ENCODE peak calls at places on chromosomes 12 and 14, in four cellular contexts. C is ascending aorta; R is HuH-7.5; F is CD8-positive, alpha-beta T cell. J is an unnamed sample.

GRCh38 chr12:19967486-19967885 is 400.9 kb upstream of the PDE3A start:
- DNase-seq in F (no peak), R (no peak), C (no peak), J (no peak)

GRCh38 chr14:54333511-54333910 is 63.3 kb upstream of the CDKN3 start:
- DNase-seq in R (no peak), C (no peak), F (no peak), J (no peak)

GRCh38 chr12:116353958-116354357 is 76.5 kb upstream of the MED13L start:
- DNase-seq in F (no peak), C (no peak), R (no peak), J (no peak)

GRCh38 chr14:95309261-95310051 is 10.3 kb downstream of the CLMN start:
- DNase-seq in R (no peak), C (no peak), F (no peak), J (no peak)

GRCh38 chr14:50038398-50039119 is 77.8 kb downstream of the VCPKMT start:
- DNase-seq in C (no peak), F (no peak), R (no peak), J (peak; percentile 63)

GRCh38 chr12:124727244-124727673 is 136.4 kb downstream of the SCARB1 start:
- DNase-seq in F (no peak), R (no peak), C (peak; percentile 66), J (no peak)

GRCh38 chr12:124792961-124793441 is 70.7 kb downstream of the SCARB1 start:
- DNase-seq in F (no peak), C (no peak), R (no peak), J (no peak)

GRCh38 chr12:121582583-121583333 is 1.9 kb upstream of the KDM2B start:
- DNase-seq in R (no peak), F (no peak), C (no peak), J (peak; percentile 45)

GRCh38 chr14:47259796-47260195 is 415.6 kb downstream of the MDGA2 start:
- DNase-seq in F (no peak), C (no peak), R (no peak), J (no peak)

GRCh38 chr12:132245521-132246101 is 83.8 kb downstream of the GALNT9 start:
- DNase-seq in R (no peak), F (no peak), C (no peak), J (no peak)

GRCh38 chr12:88698471-88698870 is 118.2 kb upstream of the KITLG start:
- DNase-seq in R (no peak), F (no peak), C (no peak), J (no peak)

GRCh38 chr12:109999983-110000505 is 814 bp downstream of the ANKRD13A start:
- DNase-seq in C (no peak), R (no peak), F (no peak), J (no peak)

GRCh38 chr14:64234877-64235651 is 59.1 kb downstream of the ESR2 start:
- DNase-seq in R (no peak), C (no peak), F (no peak), J (no peak)

GRCh38 chr14:60506462-60506984 is 2.4 kb upstream of the SIX6 start:
- DNase-seq in F (no peak), C (no peak), R (no peak), J (no peak)

GRCh38 chr14:48771717-48772116 is 814.5 kb downstream of the RPS29 start:
- DNase-seq in R (no peak), F (no peak), C (no peak), J (no peak)

GRCh38 chr12:52585951-52586350 is 12.3 kb upstream of the KRT74 start:
- DNase-seq in R (no peak), F (peak; percentile 54), C (no peak), J (no peak)

GRCh38 chr12:9869307-9870161 is at the start of gene CLEC2B:
- DNase-seq in F (no peak), C (no peak), R (no peak), J (no peak)

GRCh38 chr14:51978566-51979398 is 10.6 kb upstream of the RTRAF start:
- DNase-seq in R (peak; percentile 28), C (no peak), F (peak; percentile 79), J (peak; percentile 73)

GRCh38 chr14:91067186-91067585 is 6.7 kb upstream of the RPS6KA5 start:
- DNase-seq in C (no peak), R (no peak), F (no peak), J (no peak)

GRCh38 chr12:6563448-6564050 is 4.5 kb downstream of the NOP2 start:
- DNase-seq in R (peak; percentile 64), C (no peak), F (peak; percentile 57), J (peak; percentile 45)

GRCh38 chr12:29283969-29284368 is 97.0 kb downstream of the ERGIC2 start:
- DNase-seq in F (no peak), C (no peak), R (no peak), J (no peak)

GRCh38 chr12:98440165-98440581 is 75.2 kb upstream of the TMPO start:
- DNase-seq in F (no peak), R (no peak), C (peak; percentile 44), J (peak; percentile 90)

J was measured in K562.